ENCODE peak calls at places on chromosome 18, in four cellular contexts. M, F, L and S are unnamed samples.

GRCh38 chr18:12774982-12775381 is 72.1 kb downstream of the PSMG2 start:
- DNase-seq in M (no peak), F (no peak), L (no peak), S (no peak)

GRCh38 chr18:43692291-43692690 is 415.0 kb upstream of the SYT4 start:
- DNase-seq in M (no peak), F (no peak), L (no peak), S (no peak)

GRCh38 chr18:49041677-49042570 is 91.2 kb upstream of the SMAD7 start:
- DNase-seq in M (no peak), F (no peak), L (peak; percentile 27), S (peak; percentile 49)

GRCh38 chr18:34592961-34593382 is 117.1 kb upstream of the DTNA start:
- DNase-seq in M (peak; percentile 57), F (no peak), L (no peak), S (no peak)

GRCh38 chr18:55289775-55290174 is 298.2 kb downstream of the TCF4 start:
- DNase-seq in M (no peak), F (no peak), L (no peak), S (no peak)

GRCh38 chr18:67081866-67082265 is 434.7 kb downstream of the DSEL start:
- DNase-seq in M (no peak), F (no peak), L (no peak), S (no peak)

GRCh38 chr18:22286576-22286975 is 117.2 kb downstream of the GATA6 start:
- DNase-seq in M (no peak), F (no peak), L (no peak), S (no peak)

GRCh38 chr18:54774971-54775665 is 53.2 kb upstream of the RAB27B start:
- DNase-seq in M (no peak), F (no peak), L (no peak), S (no peak)

GRCh38 chr18:24054130-24054529 is 39.6 kb downstream of the TTC39C start:
- DNase-seq in M (no peak), F (no peak), L (no peak), S (no peak)

GRCh38 chr18:44536041-44536440 is 144.6 kb upstream of the SETBP1 start:
- DNase-seq in M (no peak), F (no peak), L (no peak), S (no peak)

GRCh38 chr18:33720133-33720532 is 142.1 kb downstream of the ASXL3 start:
- DNase-seq in M (no peak), F (no peak), L (no peak), S (no peak)

GRCh38 chr18:50819027-50819726 is 639 bp downstream of the MRO start:
- DNase-seq in M (peak; percentile 34), F (no peak), L (no peak), S (no peak)

GRCh38 chr18:23872701-23873550 is 141.6 kb upstream of the TTC39C start:
- DNase-seq in M (no peak), F (no peak), L (peak; percentile 22), S (peak; percentile 79)

GRCh38 chr18:63676526-63676925 is 14.8 kb upstream of the SERPINB3 start:
- DNase-seq in M (no peak), F (peak; percentile 33), L (no peak), S (no peak)

GRCh38 chr18:13110559-13110958 is 108.0 kb upstream of the LDLRAD4 start:
- DNase-seq in M (no peak), F (no peak), L (no peak), S (no peak)

GRCh38 chr18:65567372-65567771 is 183.4 kb upstream of the CDH7 start:
- DNase-seq in M (no peak), F (peak; percentile 2), L (no peak), S (no peak)